ENCODE peak calls at places on chromosomes 7 and 10, in five cellular contexts. A, T, P, W and S are unnamed samples. For H3K27me3, the result is how much of the 10 kb centered on the place peaks cover.

GRCh38 chr7:56538541-56539429 is 422.6 kb upstream of the NUPR2 start:
- DNase-seq in A (no peak), T (no peak), P (no peak), W (no peak), S (no peak)

GRCh38 chr10:102814873-102815661 is 22.1 kb downstream of the CYP17A1 start:
- DNase-seq in A (no peak), T (peak), P (peak), W (peak), S (no peak)

GRCh38 chr7:100719523-100720319 is 547 bp upstream of the EPO start:
- DNase-seq in A (no peak), T (no peak), P (no peak), W (no peak), S (no peak)

GRCh38 chr7:17689361-17689760 is 250.9 kb downstream of the SNX13 start:
- DNase-seq in A (no peak), T (no peak), P (no peak), W (no peak), S (no peak)

GRCh38 chr7:70229242-70229641 is 631.0 kb downstream of the AUTS2 start:
- DNase-seq in A (no peak), T (no peak), P (no peak), W (no peak), S (no peak)

GRCh38 chr7:13276977-13277376 is 589.5 kb downstream of the ARL4A start:
- DNase-seq in A (no peak), T (no peak), P (no peak), W (no peak), S (no peak)

GRCh38 chr7:12641196-12641595 is 46.2 kb upstream of the ARL4A start:
- DNase-seq in A (no peak), T (no peak), P (no peak), W (no peak), S (no peak)

GRCh38 chr7:143305423-143306070 is 10.4 kb upstream of the CLCN1 start:
- DNase-seq in A (no peak), T (peak), P (no peak), W (peak), S (peak)

GRCh38 chr10:80596391-80597257 is 58.9 kb downstream of the SH2D4B start:
- DNase-seq in A (no peak), T (no peak), P (no peak), W (no peak), S (no peak)

GRCh38 chr7:152759655-152760383 is at the start of gene ACTR3B:
- DNase-seq in A (peak), T (peak), P (peak), W (peak), S (peak)

GRCh38 chr10:11178606-11179221 is 161.0 kb downstream of the CELF2 start:
- DNase-seq in A (no peak), T (no peak), P (peak), W (no peak), S (no peak)

GRCh38 chr10:48589266-48589665 is 15.6 kb downstream of the ARHGAP22 start:
- DNase-seq in A (no peak), T (no peak), P (no peak), W (no peak), S (no peak)

GRCh38 chr10:78944658-78945333 is 124.0 kb upstream of the ZMIZ1 start:
- DNase-seq in A (peak), T (peak), P (no peak), W (peak), S (peak)

GRCh38 chr7:158164101-158165095 is 423.2 kb downstream of the PTPRN2 start:
- DNase-seq in A (no peak), T (no peak), P (no peak), W (no peak), S (no peak)

GRCh38 chr10:92239185-92239599 is 51.7 kb downstream of the CPEB3 start:
- DNase-seq in A (no peak), T (no peak), P (no peak), W (peak), S (no peak)

GRCh38 chr10:51772387-51772786 is 73.0 kb upstream of the CSTF2T start:
- DNase-seq in A (no peak), T (no peak), P (no peak), W (no peak), S (no peak)

GRCh38 chr7:74271742-74272141 is 17.5 kb upstream of the CLIP2 start:
- DNase-seq in A (peak), T (no peak), P (no peak), W (no peak), S (no peak)

GRCh38 chr7:158050441-158051371 is 536.9 kb downstream of the PTPRN2 start:
- DNase-seq in A (no peak), T (no peak), P (no peak), W (no peak), S (peak)

GRCh38 chr7:68417002-68417401 is 1181.3 kb upstream of the AUTS2 start:
- DNase-seq in A (no peak), T (no peak), P (no peak), W (no peak), S (no peak)

GRCh38 chr10:133159950-133160812 is at the start of gene KNDC1:
- DNase-seq in A (no peak), T (peak), P (no peak), W (no peak), S (no peak)

GRCh38 chr7:44977304-44977858 is 1.4 kb downstream of the MYO1G start:
- DNase-seq in A (no peak), T (no peak), P (no peak), W (no peak), S (peak)

GRCh38 chr10:130875897-130876472 is 435.5 kb downstream of the TCERG1L start:
- DNase-seq in A (no peak), T (no peak), P (no peak), W (no peak), S (no peak)

GRCh38 chr7:131625817-131626372 is 69.5 kb upstream of the PODXL start:
- DNase-seq in A (peak), T (peak), P (no peak), W (no peak), S (no peak)

GRCh38 chr10:5910323-5911100 is 20.5 kb downstream of the FBH1 start:
- DNase-seq in A (no peak), T (no peak), P (no peak), W (no peak), S (no peak)

GRCh38 chr10:117627561-117627960 is 85.0 kb downstream of the EMX2 start:
- DNase-seq in A (no peak), T (no peak), P (no peak), W (no peak), S (no peak)

GRCh38 chr10:77768046-77768445 is 130.4 kb upstream of the KCNMA1 start:
- DNase-seq in A (no peak), T (no peak), P (no peak), W (no peak), S (no peak)

GRCh38 chr10:9613338-9613737 is 1404.3 kb upstream of the CELF2 start:
- DNase-seq in A (peak), T (no peak), P (no peak), W (no peak), S (no peak)

GRCh38 chr10:11885437-11886137 is 62.4 kb downstream of the PROSER2 start:
- DNase-seq in A (no peak), T (no peak), P (no peak), W (no peak), S (no peak)

GRCh38 chr7:123724725-123725381 is 23.9 kb downstream of the WASL start:
- DNase-seq in A (no peak), T (no peak), P (no peak), W (no peak), S (no peak)

GRCh38 chr10:97922378-97922758 is 72.7 kb downstream of the GOLGA7B start:
- DNase-seq in A (no peak), T (no peak), P (no peak), W (no peak), S (no peak)

GRCh38 chr7:106772655-106773108 is 92.4 kb upstream of the PIK3CG start:
- DNase-seq in A (peak), T (no peak), P (no peak), W (no peak), S (no peak)

GRCh38 chr7:120738816-120739215 is 119.1 kb downstream of the TSPAN12 start:
- DNase-seq in A (no peak), T (no peak), P (no peak), W (no peak), S (no peak)

GRCh38 chr7:134547738-134548054 is 1.2 kb upstream of the AKR1B15 start:
- DNase-seq in A (peak), T (peak), P (no peak), W (no peak), S (peak)

GRCh38 chr10:88389456-88389855 is 193.7 kb downstream of the RNLS start:
- DNase-seq in A (no peak), T (peak), P (no peak), W (peak), S (no peak)

GRCh38 chr7:12771378-12771877 is 84.0 kb downstream of the ARL4A start:
- DNase-seq in A (no peak), T (peak), P (no peak), W (peak), S (peak)

GRCh38 chr10:12484945-12485805 is 135.8 kb downstream of the CAMK1D start:
- DNase-seq in A (no peak), T (no peak), P (no peak), W (no peak), S (peak)

GRCh38 chr10:100672199-100672598 is 73.2 kb upstream of the PAX2 start:
- DNase-seq in A (no peak), T (no peak), P (no peak), W (no peak), S (no peak)

GRCh38 chr10:100668001-100668400 is 77.4 kb upstream of the PAX2 start:
- DNase-seq in A (no peak), T (no peak), P (no peak), W (no peak), S (no peak)

GRCh38 chr10:100670828-100671479 is 74.4 kb upstream of the PAX2 start:
- DNase-seq in A (no peak), T (no peak), P (no peak), W (no peak), S (no peak)

GRCh38 chr10:100669616-100670015 is 75.8 kb upstream of the PAX2 start:
- DNase-seq in A (no peak), T (no peak), P (no peak), W (no peak), S (no peak)

DNA sequence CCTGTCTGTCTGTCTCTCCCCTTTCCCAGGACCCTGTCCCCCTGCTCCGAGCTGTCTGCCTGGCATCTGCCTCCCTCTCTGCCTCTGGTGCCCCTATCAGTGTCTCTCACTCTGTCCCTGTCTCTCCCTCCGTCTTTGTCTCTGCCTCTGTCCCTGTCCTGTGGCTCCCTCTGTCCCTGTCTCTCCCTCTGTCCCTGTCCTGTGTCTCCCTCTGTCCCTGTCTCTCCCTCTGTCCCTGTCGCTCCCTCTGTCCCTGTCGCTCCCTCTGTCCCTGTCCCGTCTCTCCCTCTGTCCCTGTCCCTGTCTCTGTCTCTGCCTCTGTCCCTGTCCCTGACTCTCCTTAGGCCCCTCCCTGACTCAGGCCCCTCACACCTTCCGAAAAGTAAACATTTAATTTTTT is 75.0 kb upstream of the PAX2 start:
- DNase-seq in A (no peak), T (no peak), P (no peak), W (no peak), S (no peak)
- H3K27me3 ChIP-seq in A (under half), T (under half), P (under half), W (under half), S (under half)

DNA sequence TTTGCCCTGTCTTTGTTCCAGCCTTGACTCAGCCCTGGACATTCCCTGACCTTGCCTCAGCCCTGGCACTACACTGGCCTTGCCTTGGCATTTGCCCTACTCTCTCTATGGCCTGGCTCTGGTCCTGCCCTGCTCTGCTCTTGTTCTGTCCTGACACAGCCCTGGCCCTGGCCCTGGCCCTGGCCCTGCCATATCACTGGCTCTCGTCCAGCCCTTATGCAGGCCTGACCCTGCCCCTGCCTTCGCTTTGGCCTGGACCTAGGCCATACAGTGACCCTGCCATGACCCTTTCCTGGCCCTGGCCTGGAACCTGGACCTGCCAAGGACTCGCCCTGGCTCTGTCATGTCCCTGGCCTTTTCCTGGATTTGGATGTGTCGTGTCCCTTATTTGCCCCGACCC is 646.0 kb downstream of the ZNF37A start:
- DNase-seq in A (no peak), T (no peak), P (no peak), W (no peak), S (no peak)
- TF ChIP-seq CTCF in A (no peak), T (no peak), P (no peak), W (no peak), S (no peak)

GRCh38 chr7:5598769-5599371 is 175.2 kb upstream of the TNRC18 start:
- DNase-seq in A (no peak), T (no peak), P (no peak), W (no peak), S (no peak)

GRCh38 chr7:5596896-5597246 is 173.2 kb upstream of the TNRC18 start:
- DNase-seq in A (no peak), T (no peak), P (no peak), W (no peak), S (no peak)

GRCh38 chr7:5597772-5598171 is 174.1 kb upstream of the TNRC18 start:
- DNase-seq in A (no peak), T (no peak), P (no peak), W (no peak), S (no peak)

GRCh38 chr7:5598261-5598761 is 174.7 kb upstream of the TNRC18 start:
- DNase-seq in A (no peak), T (no peak), P (no peak), W (no peak), S (no peak)

GRCh38 chr7:5599543-5600200 is 176.0 kb upstream of the TNRC18 start:
- DNase-seq in A (no peak), T (no peak), P (no peak), W (no peak), S (no peak)
- H3K4me3 ChIP-seq in A (no peak), T (no peak), P (no peak), W (no peak), S (no peak)

GRCh38 chr10:124449170-124450009 is 445 bp downstream of the NKX1-2 start:
- DNase-seq in A (peak), T (no peak), P (no peak), W (no peak), S (no peak)

GRCh38 chr10:124450010-124450782 is at the start of gene NKX1-2:
- DNase-seq in A (no peak), T (no peak), P (no peak), W (no peak), S (no peak)

GRCh38 chr10:124450783-124451057 is 885 bp upstream of the NKX1-2 start:
- DNase-seq in A (no peak), T (no peak), P (no peak), W (no peak), S (no peak)

GRCh38 chr10:124448696-124449169 is 1.1 kb downstream of the NKX1-2 start:
- DNase-seq in A (no peak), T (no peak), P (no peak), W (no peak), S (no peak)

GRCh38 chr10:124451227-124451807 is 1.5 kb upstream of the NKX1-2 start:
- DNase-seq in A (no peak), T (no peak), P (no peak), W (no peak), S (no peak)
- H3K27me3 ChIP-seq in A (under half), T (under half), P (under half), W (under half), S (under half)

DNA sequence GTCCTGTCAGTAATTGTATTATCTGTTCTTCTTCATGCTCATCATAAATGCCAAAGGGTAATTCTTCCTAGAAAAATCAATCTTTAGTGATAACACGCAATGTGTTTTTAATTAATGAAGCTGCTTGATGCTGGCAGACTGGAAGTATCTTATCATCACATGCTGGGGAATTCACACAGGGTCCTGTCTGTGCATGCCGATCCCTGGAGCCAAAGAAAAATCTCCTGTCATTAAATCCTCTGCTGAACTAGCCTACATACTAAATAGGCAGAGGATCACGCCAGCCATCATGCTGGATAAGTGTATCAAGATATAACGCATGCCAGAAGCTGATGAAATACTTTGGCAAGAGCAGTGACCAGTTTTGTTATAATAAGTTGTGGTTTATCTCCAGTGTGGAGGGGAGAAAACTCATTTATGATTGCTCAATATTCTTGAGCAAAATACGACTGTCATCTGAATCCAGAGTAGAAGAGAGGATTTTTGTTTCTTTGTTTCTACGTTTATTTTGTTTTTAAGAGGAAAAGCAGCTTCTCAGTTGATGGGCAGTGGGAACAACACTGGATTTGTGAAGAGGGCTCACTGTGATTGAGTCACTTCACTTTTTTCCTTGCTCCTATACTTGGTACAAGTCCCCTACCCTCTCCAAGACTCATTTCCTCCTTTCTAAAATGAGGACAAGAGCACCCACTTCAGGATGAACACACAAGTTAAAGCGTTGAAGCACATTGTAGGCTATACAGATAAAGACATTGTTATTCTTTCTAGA is 649.1 kb downstream of the TNS3 start:
- DNase-seq in A (peak), T (peak), P (no peak), W (peak), S (no peak)
- TF ChIP-seq CTCF in A (no peak), T (peak), P (no peak), W (no peak), S (no peak)

GRCh38 chr7:155665957-155666287 is 21.5 kb downstream of the RBM33 start:
- DNase-seq in A (no peak), T (no peak), P (no peak), W (no peak), S (no peak)
- H3K4me3 ChIP-seq in A (no peak), T (no peak), P (no peak), W (no peak), S (no peak)